ENCODE peak calls at places on chromosomes 2 and 18, in four cellular contexts. J is neural progenitor cell, L is MM.1S, E is lower lobe of right lung. S is an unnamed sample.

GRCh38 chr2:126661001-126661400 is 5.0 kb downstream of the GYPC start:
- DNase-seq in J (no peak), E (no peak), L (no peak), S (no peak)

GRCh38 chr2:154130821-154131220 is 259.1 kb downstream of the GALNT13 start:
- DNase-seq in E (no peak), L (no peak), J (no peak), S (no peak)

GRCh38 chr2:48946444-48947048 is 191.0 kb upstream of the LHCGR start:
- DNase-seq in E (no peak), J (peak; percentile 74), L (peak; percentile 72), S (peak; percentile 40)

GRCh38 chr2:234003972-234004617 is 46.4 kb upstream of the SPP2 start:
- DNase-seq in E (no peak), L (no peak), J (no peak), S (no peak)

GRCh38 chr18:23406271-23406787 is 46.8 kb upstream of the RIOK3 start:
- DNase-seq in J (no peak), L (no peak), E (no peak), S (no peak)

GRCh38 chr2:25009954-25010353 is 31.9 kb upstream of the EFR3B start:
- DNase-seq in E (no peak), J (no peak), L (no peak), S (no peak)

GRCh38 chr18:5294618-5295230 is 802 bp downstream of the ZBTB14 start:
- DNase-seq in J (no peak), E (peak; percentile 76), L (peak; percentile 72), S (peak; percentile 70)

GRCh38 chr2:238216651-238217184 is 13.2 kb upstream of the ILKAP start:
- DNase-seq in L (no peak), E (no peak), J (no peak), S (no peak)

GRCh38 chr2:235577404-235578330 is 83.8 kb downstream of the AGAP1 start:
- DNase-seq in L (no peak), J (peak; percentile 92), E (no peak), S (peak; percentile 59)

GRCh38 chr2:6290626-6291025 is 575.1 kb downstream of the CMPK2 start:
- DNase-seq in E (no peak), J (no peak), L (no peak), S (no peak)

GRCh38 chr2:31002510-31002909 is 135.7 kb downstream of the GALNT14 start:
- DNase-seq in L (no peak), E (no peak), J (no peak), S (no peak)

GRCh38 chr2:174827371-174828369 is 63.4 kb upstream of the CHRNA1 start:
- DNase-seq in L (no peak), E (no peak), J (peak; percentile 11), S (no peak)
- H3K27ac ChIP-seq in L (no peak overlapping the region), E (peak overlapping the region; percentile 50), J (peak overlapping the region; percentile 40), S (no peak overlapping the region)

GRCh38 chr2:63604666-63605065 is 15.9 kb downstream of the MDH1 start:
- DNase-seq in E (no peak), J (no peak), L (no peak), S (no peak)
- H3K36me3 ChIP-seq in E (peaks cover 77% of the 10 kb centered on the region), J (peaks cover 26% of the 10 kb centered on the region), L (peaks cover 21% of the 10 kb centered on the region), S (no peaks in the 10 kb centered on the region)

GRCh38 chr18:58674863-58675472 is 3.7 kb downstream of the MALT1 start:
- DNase-seq in L (no peak), J (no peak), E (no peak), S (no peak)

GRCh38 chr18:58671941-58672565 is 788 bp downstream of the MALT1 start:
- DNase-seq in J (no peak), E (peak; percentile 67), L (peak; percentile 46), S (no peak)

GRCh38 chr18:58676270-58676669 is 5.0 kb downstream of the MALT1 start:
- DNase-seq in E (no peak), L (no peak), J (no peak), S (no peak)

GRCh38 chr18:58671122-58671940 is at the start of gene MALT1:
- DNase-seq in J (peak; percentile 96), E (peak; percentile 95), L (peak; percentile 96), S (peak; percentile 95)

GRCh38 chr18:58674159-58674558 is 2.9 kb downstream of the MALT1 start:
- DNase-seq in J (no peak), L (no peak), E (no peak), S (no peak)
- H3K27ac ChIP-seq in J (no peak overlapping the region), L (no peak overlapping the region), E (no peak overlapping the region), S (no peak overlapping the region)

GRCh38 chr2:98543214-98543613 is 65.1 kb downstream of the COA5 start:
- DNase-seq in L (no peak), E (no peak), J (no peak), S (no peak)

GRCh38 chr2:98547092-98547798 is 61.1 kb downstream of the COA5 start:
- DNase-seq in J (no peak), E (no peak), L (no peak), S (no peak)

GRCh38 chr2:98545591-98545990 is 62.7 kb downstream of the COA5 start:
- DNase-seq in E (no peak), L (no peak), J (no peak), S (no peak)

GRCh38 chr2:98543842-98544241 is 64.5 kb downstream of the COA5 start:
- DNase-seq in L (no peak), E (no peak), J (no peak), S (no peak)

GRCh38 chr2:98546186-98546585 is 62.1 kb downstream of the COA5 start:
- DNase-seq in E (no peak), J (no peak), L (no peak), S (no peak)
- H3K36me3 ChIP-seq in E (peaks cover 93% of the 10 kb centered on the region), J (no peaks in the 10 kb centered on the region), L (peaks cover 37% of the 10 kb centered on the region), S (no peaks in the 10 kb centered on the region)

GRCh38 chr18:44719519-44720060 is 38.9 kb downstream of the SETBP1 start:
- DNase-seq in L (no peak), J (no peak), E (no peak), S (no peak)

GRCh38 chr18:44723366-44723765 is 42.7 kb downstream of the SETBP1 start:
- DNase-seq in J (no peak), E (no peak), L (no peak), S (no peak)

GRCh38 chr18:44727291-44727690 is 46.6 kb downstream of the SETBP1 start:
- DNase-seq in L (no peak), J (no peak), E (no peak), S (no peak)

GRCh38 chr18:44725300-44726096 is 44.8 kb downstream of the SETBP1 start:
- DNase-seq in E (no peak), L (peak; percentile 86), J (no peak), S (peak; percentile 41)

GRCh38 chr18:44723973-44724778 is 43.5 kb downstream of the SETBP1 start:
- DNase-seq in E (no peak), L (peak; percentile 51), J (no peak), S (no peak)
- H3K27ac ChIP-seq in E (no peak overlapping the region), L (peak overlapping the region; percentile 94), J (no peak overlapping the region), S (no peak overlapping the region)

DNA sequence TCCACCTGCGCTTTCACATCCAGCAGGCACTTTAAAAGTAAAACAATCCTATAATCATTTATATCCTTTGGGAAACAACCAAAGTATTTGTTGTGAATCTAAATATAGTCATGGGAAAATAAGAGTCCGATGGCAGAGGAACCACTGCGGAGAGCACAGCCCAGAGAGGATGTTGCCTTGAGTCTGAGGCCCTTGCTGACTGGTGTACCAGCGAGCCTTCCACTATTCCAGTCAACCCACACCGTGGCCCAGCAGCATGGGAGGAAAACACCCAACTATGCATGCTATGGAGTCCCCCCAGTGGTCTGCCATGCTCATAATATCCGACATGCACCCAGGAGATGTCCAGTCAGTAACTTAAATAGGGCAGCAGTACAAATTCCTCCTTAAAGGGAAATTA is 21.6 kb downstream of the KANSL3 start:
- DNase-seq in L (no peak), E (no peak), J (no peak), S (no peak)
- H3K36me3 ChIP-seq in L (peaks cover 3% of the 10 kb centered on the region), E (peaks cover 81% of the 10 kb centered on the region), J (no peaks in the 10 kb centered on the region), S (no peaks in the 10 kb centered on the region)

S was measured in ovary.